ENCODE peak calls at places on chromosomes 6 and 20, in four cellular contexts. B, W, F and J are unnamed samples.

GRCh38 chr6:84967389-84967788 is 203.0 kb upstream of the TBX18 start:
- DNase-seq in B (no peak), W (peak; percentile 30), F (peak; percentile 56), J (peak; percentile 17)

GRCh38 chr6:161346717-161347504 is 73.0 kb upstream of the AGPAT4 start:
- DNase-seq in W (no peak), B (no peak), F (no peak), J (no peak)

GRCh38 chr20:60011512-60012507 is 53.6 kb downstream of the CDH26 start:
- DNase-seq in W (peak; percentile 5), B (no peak), F (no peak), J (no peak)

GRCh38 chr6:70390067-70390466 is 23.2 kb upstream of the FAM135A start:
- DNase-seq in B (no peak), W (no peak), F (no peak), J (no peak)

GRCh38 chr20:1427457-1428054 is 34.7 kb upstream of the FKBP1A start:
- DNase-seq in F (no peak), B (no peak), W (peak; percentile 58), J (no peak)

GRCh38 chr6:42100029-42100901 is 42.2 kb downstream of the C6orf132 start:
- DNase-seq in F (peak; percentile 64), B (no peak), W (peak; percentile 69), J (no peak)

GRCh38 chr6:45076217-45076616 is 251.9 kb upstream of the RUNX2 start:
- DNase-seq in B (no peak), W (peak; percentile 34), F (no peak), J (no peak)

GRCh38 chr6:137024172-137024990 is 20.4 kb downstream of the IL20RA start:
- DNase-seq in B (no peak), W (no peak), F (no peak), J (no peak)

GRCh38 chr6:149763866-149764265 is 14.3 kb downstream of the PCMT1 start:
- DNase-seq in W (peak; percentile 14), B (no peak), F (no peak), J (no peak)

GRCh38 chr6:116783852-116784251 is 18.3 kb upstream of the FAM162B start:
- DNase-seq in B (no peak), W (peak; percentile 9), F (no peak), J (no peak)

GRCh38 chr6:36978687-36979086 is 7.3 kb downstream of the MTCH1 start:
- DNase-seq in F (no peak), W (no peak), B (no peak), J (no peak)

GRCh38 chr6:367891-368630 is 23.5 kb upstream of the IRF4 start:
- DNase-seq in F (no peak), W (no peak), B (no peak), J (no peak)

GRCh38 chr20:53883098-53883762 is 187.2 kb downstream of the BCAS1 start:
- DNase-seq in B (no peak), W (peak; percentile 95), F (peak; percentile 83), J (no peak)

GRCh38 chr6:78436335-78436734 is 431.0 kb upstream of the IRAK1BP1 start:
- DNase-seq in F (peak; percentile 29), B (no peak), W (peak; percentile 22), J (no peak)

GRCh38 chr6:125022391-125022989 is 60.3 kb downstream of the RNF217 start:
- DNase-seq in F (no peak), W (no peak), B (no peak), J (no peak)

GRCh38 chr6:111757342-111757741 is 115.9 kb downstream of the FYN start:
- DNase-seq in W (peak; percentile 66), F (peak; percentile 49), B (no peak), J (no peak)

GRCh38 chr20:5735845-5736530 is 14.2 kb upstream of the SHLD1 start:
- DNase-seq in W (peak; percentile 67), B (no peak), F (no peak), J (no peak)

GRCh38 chr6:134295953-134296553 is 21.9 kb downstream of the SGK1 start:
- DNase-seq in F (peak; percentile 100), W (peak; percentile 98), B (no peak), J (peak; percentile 81)

GRCh38 chr20:42945595-42945994 is 244.1 kb downstream of the PTPRT start:
- DNase-seq in F (no peak), B (no peak), W (no peak), J (no peak)

GRCh38 chr20:63696311-63696627 is 183 bp upstream of the TNFRSF6B start:
- DNase-seq in W (no peak), B (no peak), F (no peak), J (no peak)

GRCh38 chr20:17533396-17533795 is 2.2 kb upstream of the BFSP1 start:
- DNase-seq in W (peak; percentile 90), B (no peak), F (peak; percentile 45), J (peak; percentile 44)

GRCh38 chr20:16475225-16475624 is 98.0 kb downstream of the KIF16B start:
- DNase-seq in B (no peak), W (no peak), F (peak; percentile 64), J (no peak)

GRCh38 chr20:12180107-12180661 is 262.5 kb downstream of the BTBD3 start:
- DNase-seq in F (no peak), B (no peak), W (no peak), J (no peak)

GRCh38 chr20:24808616-24809015 is 140.5 kb upstream of the CST7 start:
- DNase-seq in B (no peak), W (no peak), F (no peak), J (no peak)

GRCh38 chr6:4819706-4820283 is 43.6 kb downstream of the CDYL start:
- DNase-seq in F (no peak), W (peak; percentile 30), B (no peak), J (no peak)

GRCh38 chr6:112903361-112903760 is 556.2 kb downstream of the RFPL4B start:
- DNase-seq in B (no peak), F (no peak), W (no peak), J (no peak)

GRCh38 chr20:63731410-63731809 is 5.1 kb upstream of the LIME1 start:
- DNase-seq in F (no peak), B (no peak), W (no peak), J (no peak)

GRCh38 chr6:104710543-104711335 is 149.0 kb downstream of the HACE1 start:
- DNase-seq in F (no peak), B (no peak), W (peak; percentile 9), J (no peak)

GRCh38 chr6:130810307-130811030 is 16.7 kb upstream of the SMLR1 start:
- DNase-seq in W (peak; percentile 7), F (no peak), B (no peak), J (peak; percentile 9)

GRCh38 chr20:38590682-38591483 is 9.9 kb downstream of the ADIG start:
- DNase-seq in F (peak; percentile 16), W (peak; percentile 18), B (no peak), J (no peak)

GRCh38 chr6:34795836-34796425 is 4.0 kb downstream of the BLTP3A start:
- DNase-seq in W (no peak), B (no peak), F (peak; percentile 28), J (no peak)